ENCODE peak calls at places on chromosomes 5 and 9, in six cellular contexts. One of them, this sample, is unnamed.

GRCh38 chr9:126607731-126608130 is 6.0 kb upstream of the LMX1B start:
- DNase-seq in K562: no peak
- DNase-seq in HepG2: no peak
- DNase-seq in H1: no peak
- DNase-seq in GM12878: no peak
- DNase-seq in GM12891: no peak
- DNase-seq in this sample: no peak

GRCh38 chr5:176819476-176819875 is 9.1 kb downstream of the UNC5A start:
- DNase-seq in H1: no peak
- DNase-seq in HepG2: no peak
- DNase-seq in K562: peak
- DNase-seq in GM12891: no peak
- DNase-seq in GM12878: no peak
- DNase-seq in this sample: no peak

GRCh38 chr9:95431286-95431685 is 85.5 kb downstream of the PTCH1 start:
- DNase-seq in GM12891: no peak
- DNase-seq in H1: no peak
- DNase-seq in K562: no peak
- DNase-seq in HepG2: no peak
- DNase-seq in GM12878: no peak
- DNase-seq in this sample: no peak

GRCh38 chr5:41924872-41925554 is at the start of gene FBXO4:
- DNase-seq in K562: peak
- DNase-seq in H1: peak
- DNase-seq in GM12878: peak
- DNase-seq in HepG2: peak
- DNase-seq in GM12891: peak
- DNase-seq in this sample: peak

GRCh38 chr5:67770431-67771025 is 445.0 kb upstream of the PIK3R1 start:
- DNase-seq in H1: no peak
- DNase-seq in HepG2: peak
- DNase-seq in K562: peak
- DNase-seq in GM12878: peak
- DNase-seq in GM12891: no peak
- DNase-seq in this sample: no peak

GRCh38 chr5:39121315-39121714 is 47.1 kb upstream of the RICTOR start:
- DNase-seq in GM12891: no peak
- DNase-seq in K562: no peak
- DNase-seq in H1: no peak
- DNase-seq in HepG2: no peak
- DNase-seq in GM12878: no peak
- DNase-seq in this sample: no peak

GRCh38 chr9:109745335-109746283 is 34.4 kb upstream of the PALM2AKAP2 start:
- DNase-seq in K562: no peak
- DNase-seq in H1: no peak
- DNase-seq in HepG2: no peak
- DNase-seq in GM12878: no peak
- DNase-seq in GM12891: no peak
- DNase-seq in this sample: no peak

GRCh38 chr9:113808391-113809191 is 67.5 kb upstream of the ZNF618 start:
- DNase-seq in H1: peak
- DNase-seq in GM12891: no peak
- DNase-seq in GM12878: no peak
- DNase-seq in K562: no peak
- DNase-seq in HepG2: no peak
- DNase-seq in this sample: no peak

GRCh38 chr9:69204869-69205268 is 30.8 kb downstream of the TJP2 start:
- DNase-seq in GM12891: no peak
- DNase-seq in H1: no peak
- DNase-seq in K562: no peak
- DNase-seq in HepG2: peak
- DNase-seq in GM12878: no peak
- DNase-seq in this sample: no peak

GRCh38 chr5:179781846-179782245 is 11.9 kb upstream of the LTC4S start:
- DNase-seq in HepG2: no peak
- DNase-seq in GM12878: no peak
- DNase-seq in K562: no peak
- DNase-seq in GM12891: no peak
- DNase-seq in H1: no peak
- DNase-seq in this sample: no peak

GRCh38 chr5:57246426-57246825 is 72.6 kb downstream of the GPBP1 start:
- DNase-seq in HepG2: no peak
- DNase-seq in H1: no peak
- DNase-seq in GM12891: no peak
- DNase-seq in K562: no peak
- DNase-seq in GM12878: no peak
- DNase-seq in this sample: no peak

GRCh38 chr5:117135851-117136250 is 561.2 kb upstream of the SEMA6A start:
- DNase-seq in H1: no peak
- DNase-seq in HepG2: no peak
- DNase-seq in GM12891: no peak
- DNase-seq in GM12878: no peak
- DNase-seq in K562: no peak
- DNase-seq in this sample: no peak

GRCh38 chr5:180790020-180790419 is 12.6 kb downstream of the MGAT1 start:
- DNase-seq in H1: peak
- DNase-seq in GM12878: no peak
- DNase-seq in HepG2: peak
- DNase-seq in K562: no peak
- DNase-seq in GM12891: no peak
- DNase-seq in this sample: no peak

GRCh38 chr5:114361724-114362196 is at the start of gene KCNN2:
- DNase-seq in GM12891: peak
- DNase-seq in K562: no peak
- DNase-seq in HepG2: peak
- DNase-seq in H1: no peak
- DNase-seq in GM12878: peak
- DNase-seq in this sample: peak

GRCh38 chr9:126754436-126755324 is 50.2 kb upstream of the ZBTB43 start:
- DNase-seq in K562: no peak
- DNase-seq in GM12878: no peak
- DNase-seq in HepG2: no peak
- DNase-seq in H1: no peak
- DNase-seq in GM12891: no peak
- DNase-seq in this sample: no peak

GRCh38 chr5:76787237-76787636 is 31.6 kb upstream of the F2RL1 start:
- DNase-seq in HepG2: peak
- DNase-seq in H1: no peak
- DNase-seq in GM12878: no peak
- DNase-seq in K562: no peak
- DNase-seq in GM12891: no peak
- DNase-seq in this sample: no peak

GRCh38 chr5:148979104-148979723 is 83.6 kb downstream of the SH3TC2 start:
- DNase-seq in K562: no peak
- DNase-seq in H1: no peak
- DNase-seq in HepG2: no peak
- DNase-seq in GM12878: no peak
- DNase-seq in GM12891: no peak
- DNase-seq in this sample: no peak

GRCh38 chr9:4742246-4742645 is 1.2 kb upstream of the AK3 start:
- DNase-seq in GM12878: no peak
- DNase-seq in GM12891: no peak
- DNase-seq in H1: no peak
- DNase-seq in HepG2: no peak
- DNase-seq in K562: no peak
- DNase-seq in this sample: no peak

GRCh38 chr9:134320916-134321570 is 5.2 kb upstream of the RXRA start:
- DNase-seq in HepG2: peak
- DNase-seq in K562: no peak
- DNase-seq in GM12891: no peak
- DNase-seq in H1: no peak
- DNase-seq in GM12878: no peak
- DNase-seq in this sample: no peak

GRCh38 chr5:37571974-37572373 is 192.9 kb downstream of the WDR70 start:
- DNase-seq in K562: no peak
- DNase-seq in H1: no peak
- DNase-seq in GM12891: no peak
- DNase-seq in HepG2: no peak
- DNase-seq in GM12878: no peak
- DNase-seq in this sample: no peak

GRCh38 chr5:50667653-50668403 is 1.4 kb downstream of the PARP8 start:
- DNase-seq in H1: no peak
- DNase-seq in GM12878: peak
- DNase-seq in K562: no peak
- DNase-seq in HepG2: no peak
- DNase-seq in GM12891: peak
- DNase-seq in this sample: peak
- TF ChIP-seq TAF1 in H1: peak
- TF ChIP-seq TAF1 in GM12878: no peak
- TF ChIP-seq TAF1 in K562: no peak
- TF ChIP-seq TAF1 in HepG2: no peak
- TF ChIP-seq TAF1 in GM12891: no peak
- TF ChIP-seq TAF1 in this sample: no peak

DNA sequence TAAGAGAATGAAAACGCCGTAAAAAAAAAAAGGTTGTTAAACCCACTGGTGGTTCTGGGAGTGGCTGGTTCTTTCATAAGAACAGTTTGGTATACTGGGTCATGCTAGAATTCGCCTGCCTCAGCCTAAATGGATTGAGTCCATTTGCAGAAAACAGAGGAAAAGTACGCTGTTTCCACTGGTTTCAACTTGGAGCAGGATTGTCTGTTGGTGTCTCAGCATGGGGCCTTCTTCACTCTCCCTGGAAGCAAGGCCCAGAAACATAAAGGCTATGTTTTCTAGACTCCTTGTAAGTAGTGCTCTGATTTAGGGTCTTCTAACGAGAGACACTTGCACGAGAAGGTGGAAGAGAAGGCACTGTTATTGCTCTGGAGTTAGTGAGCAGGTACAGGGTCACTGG is 116.9 kb upstream of the MTAP start:
- DNase-seq in HepG2: no peak
- DNase-seq in GM12891: no peak
- DNase-seq in H1: no peak
- DNase-seq in GM12878: no peak
- DNase-seq in K562: no peak
- DNase-seq in this sample: no peak
- TF ChIP-seq POLR2A in HepG2: no peak
- TF ChIP-seq POLR2A in GM12891: no peak
- TF ChIP-seq POLR2A in H1: no peak
- TF ChIP-seq POLR2A in GM12878: no peak
- TF ChIP-seq POLR2A in K562: no peak
- TF ChIP-seq POLR2A in this sample: no peak

DNA sequence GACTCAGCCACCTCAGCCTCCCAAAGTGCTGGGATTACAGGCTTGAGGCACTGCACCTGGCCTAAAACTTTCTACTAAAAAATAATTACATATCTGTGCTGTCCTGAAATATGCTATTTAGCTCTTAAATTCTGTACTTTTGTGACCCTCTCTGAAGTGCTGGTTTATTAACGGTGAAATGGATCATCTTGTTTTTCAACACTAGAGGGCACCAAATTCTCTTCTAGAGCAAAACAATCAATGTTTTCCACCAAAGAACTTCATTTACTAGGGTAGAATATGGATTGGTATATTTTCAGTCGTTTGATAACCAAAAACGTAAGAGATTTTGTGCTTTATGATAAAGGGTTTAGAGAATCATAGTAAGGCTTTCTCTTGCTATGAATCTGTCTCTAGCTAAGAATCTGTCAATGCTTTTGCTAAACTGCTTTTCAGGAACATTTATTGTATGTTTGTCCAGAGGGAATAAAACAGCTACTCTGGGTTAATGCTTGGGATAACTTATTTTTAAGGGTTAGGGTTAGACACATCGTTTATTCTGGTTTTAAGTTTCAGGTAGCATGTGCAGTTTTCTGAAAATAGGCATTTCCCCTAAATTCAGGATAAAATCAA is 63.6 kb downstream of the RNF180 start:
- DNase-seq in K562: peak
- DNase-seq in GM12878: no peak
- DNase-seq in H1: no peak
- DNase-seq in GM12891: peak
- DNase-seq in HepG2: peak
- DNase-seq in this sample: peak
- TF ChIP-seq TAF1 in K562: no peak
- TF ChIP-seq TAF1 in GM12878: no peak
- TF ChIP-seq TAF1 in H1: no peak
- TF ChIP-seq TAF1 in GM12891: no peak
- TF ChIP-seq TAF1 in HepG2: no peak
- TF ChIP-seq TAF1 in this sample: no peak

GRCh38 chr9:35664531-35665470 is at the start of gene ARHGEF39:
- DNase-seq in H1: peak
- DNase-seq in K562: peak
- DNase-seq in HepG2: peak
- DNase-seq in GM12878: no peak
- DNase-seq in GM12891: peak
- DNase-seq in this sample: peak
- TF ChIP-seq POLR2A in H1: peak
- TF ChIP-seq POLR2A in K562: peak
- TF ChIP-seq POLR2A in HepG2: no peak
- TF ChIP-seq POLR2A in GM12878: peak
- TF ChIP-seq POLR2A in GM12891: no peak
- TF ChIP-seq POLR2A in this sample: peak

DNA sequence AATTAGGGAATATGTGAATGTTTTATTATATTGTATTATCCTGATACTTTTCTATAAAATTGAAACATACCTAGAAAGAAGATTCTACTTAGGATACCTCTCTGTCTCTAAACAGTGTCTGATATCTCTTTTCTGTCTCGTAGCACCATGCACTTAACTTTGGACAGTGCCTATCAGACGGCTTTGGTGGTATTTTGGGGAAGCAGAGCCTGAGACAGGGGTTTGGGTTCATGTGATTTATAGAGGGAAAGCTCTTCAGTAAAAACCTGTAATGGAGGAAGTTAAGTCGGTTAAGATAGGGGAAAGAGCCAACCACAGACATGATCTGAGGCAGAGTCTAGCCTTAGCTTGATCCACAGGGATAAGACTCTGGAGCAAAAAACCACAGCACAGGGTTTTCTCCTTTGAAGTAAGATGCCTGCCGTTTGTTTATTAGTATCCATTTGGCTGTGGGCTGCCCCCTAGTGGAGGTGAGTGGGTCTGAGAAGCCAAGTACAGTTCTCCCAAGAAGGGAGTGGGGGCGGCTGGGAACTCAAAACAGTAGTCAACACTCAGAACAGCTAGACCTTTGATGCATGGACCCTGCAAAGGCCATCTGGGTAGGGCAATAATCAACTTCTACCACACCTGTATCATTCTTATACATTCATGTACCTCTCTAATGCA is 141.2 kb upstream of the ASTN2 start:
- DNase-seq in HepG2: peak
- DNase-seq in GM12878: peak
- DNase-seq in GM12891: peak
- DNase-seq in K562: peak
- DNase-seq in H1: peak
- DNase-seq in this sample: peak
- TF ChIP-seq TAF1 in HepG2: no peak
- TF ChIP-seq TAF1 in GM12878: no peak
- TF ChIP-seq TAF1 in GM12891: no peak
- TF ChIP-seq TAF1 in K562: no peak
- TF ChIP-seq TAF1 in H1: no peak
- TF ChIP-seq TAF1 in this sample: no peak

GRCh38 chr9:101533334-101534187 is at the start of gene RNF20:
- DNase-seq in GM12878: peak
- DNase-seq in K562: peak
- DNase-seq in GM12891: peak
- DNase-seq in H1: peak
- DNase-seq in HepG2: peak
- DNase-seq in this sample: peak
- TF ChIP-seq POLR2A in GM12878: peak
- TF ChIP-seq POLR2A in K562: peak
- TF ChIP-seq POLR2A in GM12891: peak
- TF ChIP-seq POLR2A in H1: peak
- TF ChIP-seq POLR2A in HepG2: peak
- TF ChIP-seq POLR2A in this sample: peak

This sample was measured in GM12892.